ENCODE peak calls at places on chromosomes 12 and 14, in six cellular contexts. H is mesenchymal stem cell, Z is H9, B is H1, G is neuronal stem cell, F is trophoblast cell. W is an unnamed sample.

GRCh38 chr14:51473808-51474207 is 177.9 kb upstream of the FRMD6 start:
- DNase-seq in F (no peak), B (no peak), Z (no peak), H (no peak), G (no peak), W (peak)

GRCh38 chr14:83779266-83779665 is 1750.7 kb upstream of the FLRT2 start:
- DNase-seq in G (no peak), B (no peak), Z (no peak), H (peak), F (no peak), W (peak)

GRCh38 chr14:103315941-103316340 is 18.1 kb upstream of the EIF5 start:
- DNase-seq in F (no peak), G (no peak), B (no peak), H (no peak), Z (no peak), W (no peak)

GRCh38 chr14:67541448-67542387 is 8.6 kb downstream of the PLEKHH1 start:
- DNase-seq in H (no peak), F (peak), G (no peak), Z (peak), B (no peak), W (no peak)

GRCh38 chr12:104852904-104853303 is 105.2 kb downstream of the SLC41A2 start:
- DNase-seq in F (peak), H (no peak), G (no peak), Z (no peak), B (no peak), W (no peak)

GRCh38 chr12:2008677-2009076 is 4.4 kb upstream of the DCP1B start:
- DNase-seq in H (no peak), G (no peak), Z (no peak), F (no peak), B (no peak), W (peak)

GRCh38 chr12:5428332-5429221 is 3.3 kb upstream of the NTF3 start:
- DNase-seq in H (peak), B (no peak), G (peak), F (peak), Z (peak), W (peak)

GRCh38 chr12:88044035-88044434 is 14.8 kb upstream of the C12orf50 start:
- DNase-seq in Z (no peak), F (no peak), H (no peak), G (no peak), B (no peak), W (no peak)

GRCh38 chr14:39880965-39881364 is 448.7 kb upstream of the FBXO33 start:
- DNase-seq in F (no peak), G (no peak), B (no peak), Z (no peak), H (no peak), W (no peak)

GRCh38 chr12:63826002-63826585 is 18.4 kb upstream of the SRGAP1 start:
- DNase-seq in H (peak), F (peak), Z (no peak), B (no peak), G (peak), W (peak)

GRCh38 chr14:23618415-23618988 is 17.7 kb upstream of the DHRS2 start:
- DNase-seq in H (no peak), G (no peak), F (no peak), Z (no peak), B (no peak), W (no peak)

GRCh38 chr14:36505193-36505815 is 14.7 kb downstream of the NKX2-1 start:
- DNase-seq in G (no peak), B (no peak), F (no peak), Z (peak), H (no peak), W (no peak)

DNA sequence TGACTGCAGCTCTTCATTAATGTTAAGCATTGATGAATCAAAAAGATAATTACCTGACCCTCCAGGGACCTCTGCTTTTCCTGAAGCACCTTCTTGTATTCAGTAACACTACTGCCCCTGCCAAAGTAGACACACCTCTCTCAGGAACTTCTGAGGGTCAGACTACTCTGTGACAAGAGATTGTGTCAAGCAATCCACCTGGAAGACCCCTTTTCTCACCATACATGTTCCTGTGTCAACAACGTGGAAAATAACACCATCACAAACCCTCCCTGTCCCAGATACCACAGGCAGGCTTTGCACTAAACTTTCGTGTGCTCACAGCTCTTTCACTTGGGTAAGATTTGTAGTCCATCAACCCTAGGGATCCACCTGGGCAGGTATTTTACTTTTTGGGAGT is 13.2 kb downstream of the KRT76 start:
- DNase-seq in G (no peak), B (no peak), F (no peak), H (no peak), Z (no peak), W (no peak)
- H3K14ac ChIP-seq in G (no peak), B (no peak), F (no peak), H (no peak), Z (no peak), W (no peak)

DNA sequence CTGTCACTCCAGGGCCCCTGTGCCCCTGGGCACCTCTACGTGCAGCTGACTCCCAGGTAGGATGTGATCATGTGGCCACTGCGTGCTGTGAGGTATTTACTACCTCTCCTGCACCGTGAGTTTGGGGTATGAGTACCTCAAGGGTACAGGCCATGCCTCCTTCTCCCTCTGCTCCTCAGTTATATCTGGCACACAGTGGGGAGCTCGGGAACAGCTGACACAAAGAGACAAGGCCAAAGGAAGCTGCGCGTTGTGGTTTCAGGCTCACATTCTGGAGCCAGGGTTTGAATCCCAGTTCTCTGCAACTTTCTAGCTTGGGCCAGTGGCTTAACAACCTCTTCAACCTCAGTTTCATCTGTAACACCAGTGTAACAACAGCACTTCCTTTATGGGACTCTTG is 7.8 kb upstream of the SLC6A12 start:
- DNase-seq in B (no peak), H (no peak), G (no peak), F (no peak), Z (no peak), W (no peak)
- H3K14ac ChIP-seq in B (no peak), H (no peak), G (no peak), F (no peak), Z (no peak), W (no peak)

GRCh38 chr14:89576132-89576923 is 159.3 kb upstream of the FOXN3 start:
- DNase-seq in Z (peak), F (no peak), H (no peak), G (no peak), B (no peak), W (peak)

GRCh38 chr14:89574420-89574819 is 157.4 kb upstream of the FOXN3 start:
- DNase-seq in Z (no peak), F (no peak), G (no peak), H (no peak), B (no peak), W (no peak)

GRCh38 chr14:89575386-89576061 is 158.5 kb upstream of the FOXN3 start:
- DNase-seq in G (no peak), H (no peak), Z (no peak), B (no peak), F (no peak), W (no peak)

GRCh38 chr14:89576960-89577359 is 159.9 kb upstream of the FOXN3 start:
- DNase-seq in H (no peak), B (peak), G (no peak), F (no peak), Z (peak), W (peak)

GRCh38 chr14:89578048-89578619 is 161.1 kb upstream of the FOXN3 start:
- DNase-seq in F (no peak), Z (no peak), B (no peak), H (peak), G (no peak), W (peak)
- H3K14ac ChIP-seq in F (no peak), Z (no peak), B (no peak), H (no peak), G (no peak), W (no peak)

GRCh38 chr14:100677152-100677924 is 49.4 kb upstream of the DLK1 start:
- DNase-seq in H (peak), F (peak), B (no peak), Z (no peak), G (no peak), W (no peak)

GRCh38 chr14:100677925-100678765 is 48.5 kb upstream of the DLK1 start:
- DNase-seq in B (no peak), G (no peak), H (peak), F (peak), Z (no peak), W (peak)

GRCh38 chr14:100680439-100681051 is 46.1 kb upstream of the DLK1 start:
- DNase-seq in F (no peak), H (peak), G (no peak), B (no peak), Z (no peak), W (no peak)

GRCh38 chr14:100679707-100680438 is 46.8 kb upstream of the DLK1 start:
- DNase-seq in B (no peak), H (peak), F (peak), G (no peak), Z (no peak), W (peak)

DNA sequence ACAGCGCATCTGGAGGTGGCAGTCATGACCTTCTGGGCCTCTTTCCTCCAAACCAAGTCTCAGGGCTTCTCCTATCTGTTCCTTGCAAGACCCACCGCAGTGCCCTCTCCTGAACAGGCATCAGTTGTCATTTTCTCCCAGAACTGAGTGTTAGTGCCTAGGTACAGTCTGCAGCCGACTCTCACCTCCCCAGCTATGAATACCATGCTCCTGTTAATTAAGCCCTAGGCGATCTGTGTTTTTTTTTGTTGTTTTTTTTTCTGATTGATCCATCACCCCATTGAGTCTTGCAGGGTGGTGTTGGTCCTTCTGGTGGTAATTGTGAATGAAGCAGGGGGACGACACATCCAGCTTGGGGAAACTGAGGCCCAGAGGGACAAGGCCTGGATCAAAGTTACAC is 47.5 kb upstream of the DLK1 start:
- DNase-seq in H (no peak), G (no peak), B (no peak), F (no peak), Z (no peak), W (no peak)
- H3K14ac ChIP-seq in H (peak), G (no peak), B (no peak), F (no peak), Z (no peak), W (no peak)

GRCh38 chr14:34350903-34351302 is 111.1 kb downstream of the SPTSSA start:
- DNase-seq in F (no peak), H (no peak), G (no peak), Z (no peak), B (no peak), W (no peak)
- H3K14ac ChIP-seq in F (no peak), H (no peak), G (no peak), Z (no peak), B (no peak), W (no peak)

DNA sequence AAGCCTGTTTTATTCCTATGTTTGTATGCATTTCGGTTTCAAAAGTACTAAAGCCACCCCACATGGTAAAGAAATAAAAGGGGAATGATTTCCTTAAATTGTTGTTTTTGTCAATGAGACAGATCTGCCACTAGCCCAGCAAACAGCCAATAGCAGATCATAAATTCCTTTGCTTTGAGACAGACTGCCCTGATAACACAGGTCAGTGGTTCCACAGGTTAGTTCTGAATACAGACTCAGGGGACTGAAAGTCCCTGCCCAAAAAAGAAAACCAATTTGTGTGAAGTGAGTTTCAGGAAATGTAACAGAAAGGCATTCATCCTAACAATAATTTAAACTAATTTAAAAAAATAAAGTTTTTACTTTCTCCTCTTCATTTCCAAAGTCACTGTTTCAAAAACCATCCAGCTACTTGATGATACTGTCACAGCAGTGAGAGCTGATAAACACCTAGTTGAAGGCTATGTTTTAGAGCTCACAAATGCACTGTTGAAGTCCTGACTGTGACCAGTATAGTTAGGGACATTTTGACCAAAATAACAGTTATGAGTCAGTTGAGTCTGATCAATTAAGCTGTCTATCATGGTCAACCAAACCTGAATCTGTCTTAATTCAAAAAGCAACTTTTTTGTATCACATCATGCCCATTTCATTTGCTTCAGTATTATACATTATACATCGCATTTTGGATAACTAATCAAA is 77.7 kb downstream of the LGR5 start:
- DNase-seq in B (no peak), F (no peak), Z (no peak), G (no peak), H (no peak), W (no peak)
- H3K14ac ChIP-seq in B (no peak), F (no peak), Z (no peak), G (no peak), H (no peak), W (no peak)